ENCODE peak calls at places on chromosomes 7 and 10, in four cellular contexts. One of them, this sample, is unnamed.

GRCh38 chr10:23293145-23293724 is 51.4 kb downstream of the C10orf67 start:
- DNase-seq in K562: peak
- DNase-seq in GM12878: peak
- DNase-seq in IMR-90: peak
- DNase-seq in this sample: peak

GRCh38 chr10:112429654-112430230 is 17.0 kb downstream of the ZDHHC6 start:
- DNase-seq in GM12878: no peak
- DNase-seq in K562: no peak
- DNase-seq in IMR-90: no peak
- DNase-seq in this sample: no peak

GRCh38 chr10:123149568-123150228 is 1.8 kb downstream of the HMX2 start:
- DNase-seq in IMR-90: peak
- DNase-seq in K562: no peak
- DNase-seq in GM12878: no peak
- DNase-seq in this sample: peak

GRCh38 chr7:133735222-133735621 is 391.9 kb upstream of the LRGUK start:
- DNase-seq in K562: no peak
- DNase-seq in IMR-90: peak
- DNase-seq in GM12878: no peak
- DNase-seq in this sample: no peak

GRCh38 chr10:102413053-102413705 is 5.4 kb downstream of the PSD start:
- DNase-seq in GM12878: no peak
- DNase-seq in K562: no peak
- DNase-seq in IMR-90: no peak
- DNase-seq in this sample: no peak

GRCh38 chr7:131919920-131920709 is 363.7 kb upstream of the PODXL start:
- DNase-seq in GM12878: peak
- DNase-seq in K562: no peak
- DNase-seq in IMR-90: no peak
- DNase-seq in this sample: no peak

GRCh38 chr10:63267414-63268138 is 134.4 kb downstream of the NRBF2 start:
- DNase-seq in IMR-90: peak
- DNase-seq in K562: peak
- DNase-seq in GM12878: no peak
- DNase-seq in this sample: peak

GRCh38 chr7:28666144-28666543 is 253.8 kb downstream of the CREB5 start:
- DNase-seq in K562: no peak
- DNase-seq in GM12878: no peak
- DNase-seq in IMR-90: peak
- DNase-seq in this sample: no peak

GRCh38 chr7:35492451-35493175 is 202.3 kb downstream of the HERPUD2 start:
- DNase-seq in K562: no peak
- DNase-seq in IMR-90: no peak
- DNase-seq in GM12878: no peak
- DNase-seq in this sample: no peak

GRCh38 chr10:21279217-21279575 is 246.3 kb downstream of the SKIDA1 start:
- DNase-seq in GM12878: no peak
- DNase-seq in IMR-90: no peak
- DNase-seq in K562: no peak
- DNase-seq in this sample: no peak

GRCh38 chr7:102393467-102393866 is 2.7 kb upstream of the PRKRIP1 start:
- DNase-seq in GM12878: no peak
- DNase-seq in K562: no peak
- DNase-seq in IMR-90: no peak
- DNase-seq in this sample: no peak

GRCh38 chr10:77532068-77532467 is 105.5 kb downstream of the KCNMA1 start:
- DNase-seq in GM12878: no peak
- DNase-seq in K562: no peak
- DNase-seq in IMR-90: peak
- DNase-seq in this sample: no peak

GRCh38 chr10:66931949-66932343 is 6.1 kb downstream of the LRRTM3 start:
- DNase-seq in K562: no peak
- DNase-seq in GM12878: no peak
- DNase-seq in IMR-90: no peak
- DNase-seq in this sample: no peak

GRCh38 chr7:103711413-103711812 is 265.4 kb upstream of the SLC26A5 start:
- DNase-seq in GM12878: no peak
- DNase-seq in K562: no peak
- DNase-seq in IMR-90: no peak
- DNase-seq in this sample: peak

GRCh38 chr7:94378396-94378795 is 16.3 kb upstream of the COL1A2 start:
- DNase-seq in K562: no peak
- DNase-seq in IMR-90: no peak
- DNase-seq in GM12878: no peak
- DNase-seq in this sample: no peak

GRCh38 chr7:4204530-4205165 is 477.4 kb upstream of the FOXK1 start:
- DNase-seq in IMR-90: no peak
- DNase-seq in GM12878: no peak
- DNase-seq in K562: no peak
- DNase-seq in this sample: no peak

GRCh38 chr10:113957013-113957412 is 86.7 kb upstream of the ADRB1 start:
- DNase-seq in IMR-90: peak
- DNase-seq in GM12878: no peak
- DNase-seq in K562: no peak
- DNase-seq in this sample: peak

GRCh38 chr10:10792681-10793080 is 225.0 kb upstream of the CELF2 start:
- DNase-seq in K562: no peak
- DNase-seq in GM12878: no peak
- DNase-seq in IMR-90: peak
- DNase-seq in this sample: peak

GRCh38 chr7:91557789-91558396 is 293.7 kb downstream of the FZD1 start:
- DNase-seq in GM12878: peak
- DNase-seq in K562: no peak
- DNase-seq in IMR-90: peak
- DNase-seq in this sample: peak

GRCh38 chr7:70674268-70675025 is 457.5 kb upstream of the GALNT17 start:
- DNase-seq in K562: no peak
- DNase-seq in GM12878: no peak
- DNase-seq in IMR-90: no peak
- DNase-seq in this sample: no peak

GRCh38 chr7:79820387-79820786 is 314.2 kb upstream of the GNAI1 start:
- DNase-seq in GM12878: no peak
- DNase-seq in IMR-90: peak
- DNase-seq in K562: no peak
- DNase-seq in this sample: peak

GRCh38 chr10:132684164-132684891 is 101.6 kb downstream of the NKX6-2 start:
- DNase-seq in GM12878: peak
- DNase-seq in K562: peak
- DNase-seq in IMR-90: peak
- DNase-seq in this sample: no peak

GRCh38 chr7:156503195-156503594 is 137.4 kb upstream of the RNF32 start:
- DNase-seq in GM12878: no peak
- DNase-seq in K562: no peak
- DNase-seq in IMR-90: peak
- DNase-seq in this sample: no peak

GRCh38 chr10:13272164-13272571 is 27.7 kb downstream of the PHYH start:
- DNase-seq in GM12878: no peak
- DNase-seq in IMR-90: peak
- DNase-seq in K562: no peak
- DNase-seq in this sample: no peak

GRCh38 chr10:87867453-87867852 is 4.0 kb downstream of the PTEN start:
- DNase-seq in IMR-90: no peak
- DNase-seq in K562: no peak
- DNase-seq in GM12878: no peak
- DNase-seq in this sample: peak

GRCh38 chr10:36114913-36115312 is 472.8 kb upstream of the FZD8 start:
- DNase-seq in IMR-90: peak
- DNase-seq in GM12878: no peak
- DNase-seq in K562: no peak
- DNase-seq in this sample: no peak

GRCh38 chr7:118324790-118325449 is 100.4 kb downstream of the ANKRD7 start:
- DNase-seq in GM12878: no peak
- DNase-seq in K562: no peak
- DNase-seq in IMR-90: no peak
- DNase-seq in this sample: no peak

GRCh38 chr10:78236416-78237015 is 202.9 kb downstream of the RPS24 start:
- DNase-seq in IMR-90: no peak
- DNase-seq in GM12878: no peak
- DNase-seq in K562: no peak
- DNase-seq in this sample: no peak

GRCh38 chr7:137836113-137836509 is 10.7 kb downstream of the DGKI start:
- DNase-seq in IMR-90: peak
- DNase-seq in GM12878: no peak
- DNase-seq in K562: no peak
- DNase-seq in this sample: no peak

DNA sequence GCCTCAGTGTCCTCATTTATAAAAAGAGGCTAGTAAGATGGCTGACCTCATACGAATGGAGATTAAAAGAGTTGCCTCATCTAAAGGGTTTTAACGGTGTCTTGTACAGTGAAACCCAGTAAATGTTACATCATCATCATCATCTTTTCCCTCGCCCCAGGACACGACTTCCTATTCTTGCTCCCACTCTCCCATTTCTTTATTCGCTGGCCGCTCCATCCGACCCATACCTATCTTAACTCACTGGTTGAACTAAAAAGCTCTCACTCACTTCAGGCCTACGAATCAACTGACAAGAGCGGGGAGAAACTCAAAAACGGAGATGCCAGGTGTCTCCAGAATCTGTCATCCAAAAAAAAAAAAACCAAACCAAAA is 502 bp downstream of the FRA10AC1 start:
- DNase-seq in GM12878: no peak
- DNase-seq in K562: peak
- DNase-seq in IMR-90: peak
- DNase-seq in this sample: no peak
- TF ChIP-seq FOS in GM12878: no peak
- TF ChIP-seq FOS in K562: no peak
- TF ChIP-seq FOS in IMR-90: no peak
- TF ChIP-seq FOS in this sample: no peak

DNA sequence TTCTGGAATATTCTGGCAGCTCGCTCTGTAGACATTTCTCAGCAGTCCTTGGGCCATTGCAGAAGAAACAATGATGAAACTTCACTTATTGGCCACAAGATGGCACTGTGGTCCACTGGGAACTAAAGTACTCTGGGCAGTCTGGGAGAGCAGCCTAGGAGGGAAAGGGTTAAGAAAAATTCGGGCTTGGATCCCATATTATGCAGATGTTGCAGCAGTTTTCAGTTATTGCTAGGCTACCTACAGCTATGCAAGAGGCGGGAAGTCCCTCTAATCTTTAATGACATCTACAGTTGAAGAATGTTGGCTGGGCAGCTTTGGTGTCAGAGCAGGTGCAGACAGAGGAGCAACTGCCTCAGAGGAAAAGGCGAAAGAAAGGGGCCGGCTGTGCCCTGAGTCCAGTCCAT is 201.7 kb upstream of the PRSS58 start:
- DNase-seq in K562: peak
- DNase-seq in IMR-90: peak
- DNase-seq in GM12878: no peak
- DNase-seq in this sample: peak
- TF ChIP-seq FOS in K562: no peak
- TF ChIP-seq FOS in IMR-90: no peak
- TF ChIP-seq FOS in GM12878: no peak
- TF ChIP-seq FOS in this sample: no peak

DNA sequence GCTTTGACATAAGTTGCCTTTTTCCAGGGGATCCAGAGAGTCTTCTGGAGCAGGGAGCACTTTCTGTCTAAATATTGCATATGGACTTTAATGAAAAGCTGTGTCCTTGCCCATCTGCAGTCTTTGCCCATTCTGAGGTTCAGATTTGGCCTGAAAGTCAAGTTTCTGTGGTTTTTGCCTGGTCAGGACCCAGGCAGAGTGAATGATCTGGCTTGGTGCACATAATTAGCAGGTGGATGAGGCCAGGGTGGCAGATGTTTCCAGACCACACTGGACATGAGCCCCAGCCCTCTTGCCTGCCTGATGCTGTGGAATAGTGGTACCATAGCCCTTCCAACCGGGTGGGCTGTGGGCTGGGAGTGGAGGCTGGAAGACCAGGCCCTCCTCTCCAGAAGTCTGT is 11.0 kb downstream of the HECW1 start:
- DNase-seq in GM12878: no peak
- DNase-seq in K562: no peak
- DNase-seq in IMR-90: no peak
- DNase-seq in this sample: no peak
- TF ChIP-seq FOS in GM12878: no peak
- TF ChIP-seq FOS in K562: no peak
- TF ChIP-seq FOS in IMR-90: no peak
- TF ChIP-seq FOS in this sample: no peak

GRCh38 chr7:106021211-106022067 is 58.4 kb downstream of the CDHR3 start:
- DNase-seq in GM12878: no peak
- DNase-seq in K562: no peak
- DNase-seq in IMR-90: peak
- DNase-seq in this sample: no peak
- TF ChIP-seq FOS in GM12878: no peak
- TF ChIP-seq FOS in K562: no peak
- TF ChIP-seq FOS in IMR-90: no peak
- TF ChIP-seq FOS in this sample: no peak

DNA sequence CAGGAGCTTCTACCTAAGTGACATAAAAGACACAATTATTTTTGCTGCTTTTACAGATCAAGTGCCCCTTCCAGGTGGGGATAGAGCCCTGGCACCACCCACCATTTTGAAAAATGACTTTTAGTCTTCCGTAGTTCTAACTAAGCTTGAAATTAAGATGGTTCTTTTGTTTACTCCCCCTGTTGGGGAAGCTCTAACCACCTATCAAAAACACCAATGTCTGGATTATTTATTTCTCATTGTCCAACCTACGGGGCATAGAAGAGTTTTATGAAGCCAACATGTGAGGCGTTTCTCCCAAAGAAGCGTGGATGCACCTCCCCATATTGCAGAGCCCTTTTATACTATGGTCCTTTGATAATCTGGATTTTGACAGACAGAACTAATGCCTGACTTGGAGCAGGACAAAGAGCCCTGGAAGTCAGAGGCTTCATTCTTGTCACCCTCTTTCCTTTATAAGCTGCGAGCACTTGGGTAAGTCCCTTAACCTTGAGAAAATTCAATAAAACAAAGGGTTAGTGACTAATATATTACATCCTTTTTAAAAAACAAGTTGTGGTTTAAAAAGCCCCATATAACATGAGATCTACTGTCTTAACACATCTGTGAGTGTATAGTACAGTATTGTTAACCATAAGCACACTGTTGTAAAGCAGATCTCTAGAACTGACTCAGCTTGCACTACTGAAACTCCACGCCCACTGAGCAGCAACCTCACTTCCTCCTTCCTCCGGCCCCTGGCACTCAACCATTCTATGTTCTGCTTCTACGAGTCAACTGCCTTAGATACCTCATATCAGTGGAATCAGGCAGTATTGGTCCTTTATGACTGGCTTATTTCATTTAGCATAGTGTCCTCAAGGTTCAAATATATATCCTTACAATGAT is 67.5 kb downstream of the ATXN7L1 start:
- DNase-seq in GM12878: peak
- DNase-seq in IMR-90: peak
- DNase-seq in K562: peak
- DNase-seq in this sample: peak
- TF ChIP-seq FOS in GM12878: no peak
- TF ChIP-seq FOS in IMR-90: no peak
- TF ChIP-seq FOS in K562: no peak
- TF ChIP-seq FOS in this sample: peak

DNA sequence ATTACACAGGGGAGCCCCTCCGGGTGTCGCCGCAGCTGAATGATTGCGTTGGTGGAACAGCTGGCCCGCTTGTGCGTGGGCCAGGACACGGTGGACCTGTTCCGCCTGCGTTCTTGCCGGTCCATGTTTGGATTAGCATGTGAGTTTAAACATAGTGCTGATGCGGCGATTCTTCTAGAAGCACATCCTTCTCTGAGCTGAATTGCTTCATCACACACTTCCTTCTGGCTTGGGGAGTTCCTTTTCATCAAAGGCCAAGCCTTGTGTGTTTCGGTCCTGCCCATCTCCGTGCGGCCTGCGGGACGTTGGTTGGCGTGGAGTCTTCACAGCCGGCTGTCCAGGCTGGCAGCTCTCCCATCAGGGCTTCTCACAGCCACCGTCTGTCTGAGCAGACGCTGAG is 45.5 kb upstream of the SLC29A4 start:
- DNase-seq in GM12878: no peak
- DNase-seq in IMR-90: peak
- DNase-seq in K562: no peak
- DNase-seq in this sample: no peak
- TF ChIP-seq FOS in GM12878: no peak
- TF ChIP-seq FOS in IMR-90: no peak
- TF ChIP-seq FOS in K562: no peak
- TF ChIP-seq FOS in this sample: no peak